ENCODE peak calls at places on chromosomes 3 and 15, in nine cellular contexts. One of them, this sample, is unnamed.

GRCh38 chr3:115709135-115709534 is 85.8 kb downstream of the GAP43 start:
- DNase-seq in CD4-positive, alpha-beta T cell: no peak
- DNase-seq in CD8-positive, alpha-beta memory T cell: no peak
- DNase-seq in A549: no peak
- DNase-seq in cardiac muscle cell: no peak
- DNase-seq in right cardiac atrium: no peak
- DNase-seq in Peyer's patch: no peak
- DNase-seq in H9: no peak
- DNase-seq in left ventricle myocardium inferior: no peak
- DNase-seq in this sample: no peak

GRCh38 chr3:194749631-194750271 is 64.1 kb downstream of the FAM43A start:
- DNase-seq in CD4-positive, alpha-beta T cell: no peak
- DNase-seq in CD8-positive, alpha-beta memory T cell: no peak
- DNase-seq in A549: no peak
- DNase-seq in cardiac muscle cell: peak; percentile 41
- DNase-seq in right cardiac atrium: no peak
- DNase-seq in Peyer's patch: no peak
- DNase-seq in H9: peak; percentile 29
- DNase-seq in left ventricle myocardium inferior: no peak
- DNase-seq in this sample: no peak

GRCh38 chr3:126126811-126127431 is 43.0 kb upstream of the SLC41A3 start:
- DNase-seq in CD4-positive, alpha-beta T cell: no peak
- DNase-seq in CD8-positive, alpha-beta memory T cell: no peak
- DNase-seq in A549: no peak
- DNase-seq in cardiac muscle cell: no peak
- DNase-seq in right cardiac atrium: peak; percentile 9
- DNase-seq in Peyer's patch: peak; percentile 39
- DNase-seq in H9: peak; percentile 23
- DNase-seq in left ventricle myocardium inferior: peak; percentile 10
- DNase-seq in this sample: no peak

GRCh38 chr3:185420762-185421161 is 57.8 kb downstream of the MAP3K13 start:
- DNase-seq in CD4-positive, alpha-beta T cell: no peak
- DNase-seq in CD8-positive, alpha-beta memory T cell: no peak
- DNase-seq in A549: no peak
- DNase-seq in cardiac muscle cell: no peak
- DNase-seq in right cardiac atrium: no peak
- DNase-seq in Peyer's patch: no peak
- DNase-seq in H9: no peak
- DNase-seq in left ventricle myocardium inferior: no peak
- DNase-seq in this sample: no peak

GRCh38 chr15:74783808-74784175 is 1.9 kb downstream of the CSK start:
- DNase-seq in CD4-positive, alpha-beta T cell: no peak
- DNase-seq in CD8-positive, alpha-beta memory T cell: no peak
- DNase-seq in A549: no peak
- DNase-seq in cardiac muscle cell: no peak
- DNase-seq in right cardiac atrium: no peak
- DNase-seq in Peyer's patch: no peak
- DNase-seq in H9: no peak
- DNase-seq in left ventricle myocardium inferior: no peak
- DNase-seq in this sample: no peak

GRCh38 chr3:124785966-124786365 is 55.7 kb downstream of the UMPS start:
- DNase-seq in CD4-positive, alpha-beta T cell: no peak
- DNase-seq in CD8-positive, alpha-beta memory T cell: no peak
- DNase-seq in A549: no peak
- DNase-seq in cardiac muscle cell: no peak
- DNase-seq in right cardiac atrium: no peak
- DNase-seq in Peyer's patch: no peak
- DNase-seq in H9: no peak
- DNase-seq in left ventricle myocardium inferior: no peak
- DNase-seq in this sample: no peak

GRCh38 chr3:193719735-193720134 is 126.7 kb downstream of the OPA1 start:
- DNase-seq in CD4-positive, alpha-beta T cell: no peak
- DNase-seq in CD8-positive, alpha-beta memory T cell: no peak
- DNase-seq in A549: no peak
- DNase-seq in cardiac muscle cell: peak; percentile 25
- DNase-seq in right cardiac atrium: no peak
- DNase-seq in Peyer's patch: no peak
- DNase-seq in H9: no peak
- DNase-seq in left ventricle myocardium inferior: no peak
- DNase-seq in this sample: no peak

GRCh38 chr3:162096874-162097273 is 600.3 kb downstream of the OTOL1 start:
- DNase-seq in CD4-positive, alpha-beta T cell: no peak
- DNase-seq in CD8-positive, alpha-beta memory T cell: no peak
- DNase-seq in A549: no peak
- DNase-seq in cardiac muscle cell: no peak
- DNase-seq in right cardiac atrium: no peak
- DNase-seq in Peyer's patch: no peak
- DNase-seq in H9: no peak
- DNase-seq in left ventricle myocardium inferior: no peak
- DNase-seq in this sample: no peak

GRCh38 chr3:100665230-100665629 is 44.1 kb upstream of the TFG start:
- DNase-seq in CD4-positive, alpha-beta T cell: no peak
- DNase-seq in CD8-positive, alpha-beta memory T cell: no peak
- DNase-seq in A549: no peak
- DNase-seq in cardiac muscle cell: no peak
- DNase-seq in right cardiac atrium: no peak
- DNase-seq in Peyer's patch: no peak
- DNase-seq in H9: no peak
- DNase-seq in left ventricle myocardium inferior: no peak
- DNase-seq in this sample: no peak

GRCh38 chr3:42351221-42351620 is 59.2 kb downstream of the LYZL4 start:
- DNase-seq in CD4-positive, alpha-beta T cell: no peak
- DNase-seq in CD8-positive, alpha-beta memory T cell: no peak
- DNase-seq in A549: no peak
- DNase-seq in cardiac muscle cell: no peak
- DNase-seq in right cardiac atrium: peak; percentile 44
- DNase-seq in Peyer's patch: no peak
- DNase-seq in H9: no peak
- DNase-seq in left ventricle myocardium inferior: no peak
- DNase-seq in this sample: no peak

GRCh38 chr3:168034152-168034928 is 61.4 kb downstream of the GOLIM4 start:
- DNase-seq in CD4-positive, alpha-beta T cell: no peak
- DNase-seq in CD8-positive, alpha-beta memory T cell: no peak
- DNase-seq in A549: no peak
- DNase-seq in cardiac muscle cell: peak; percentile 51
- DNase-seq in right cardiac atrium: no peak
- DNase-seq in Peyer's patch: no peak
- DNase-seq in H9: no peak
- DNase-seq in left ventricle myocardium inferior: no peak
- DNase-seq in this sample: no peak

GRCh38 chr3:129820587-129820986 is 72.9 kb downstream of the TMCC1 start:
- DNase-seq in CD4-positive, alpha-beta T cell: no peak
- DNase-seq in CD8-positive, alpha-beta memory T cell: no peak
- DNase-seq in A549: no peak
- DNase-seq in cardiac muscle cell: no peak
- DNase-seq in right cardiac atrium: no peak
- DNase-seq in Peyer's patch: no peak
- DNase-seq in H9: no peak
- DNase-seq in left ventricle myocardium inferior: no peak
- DNase-seq in this sample: no peak

DNA sequence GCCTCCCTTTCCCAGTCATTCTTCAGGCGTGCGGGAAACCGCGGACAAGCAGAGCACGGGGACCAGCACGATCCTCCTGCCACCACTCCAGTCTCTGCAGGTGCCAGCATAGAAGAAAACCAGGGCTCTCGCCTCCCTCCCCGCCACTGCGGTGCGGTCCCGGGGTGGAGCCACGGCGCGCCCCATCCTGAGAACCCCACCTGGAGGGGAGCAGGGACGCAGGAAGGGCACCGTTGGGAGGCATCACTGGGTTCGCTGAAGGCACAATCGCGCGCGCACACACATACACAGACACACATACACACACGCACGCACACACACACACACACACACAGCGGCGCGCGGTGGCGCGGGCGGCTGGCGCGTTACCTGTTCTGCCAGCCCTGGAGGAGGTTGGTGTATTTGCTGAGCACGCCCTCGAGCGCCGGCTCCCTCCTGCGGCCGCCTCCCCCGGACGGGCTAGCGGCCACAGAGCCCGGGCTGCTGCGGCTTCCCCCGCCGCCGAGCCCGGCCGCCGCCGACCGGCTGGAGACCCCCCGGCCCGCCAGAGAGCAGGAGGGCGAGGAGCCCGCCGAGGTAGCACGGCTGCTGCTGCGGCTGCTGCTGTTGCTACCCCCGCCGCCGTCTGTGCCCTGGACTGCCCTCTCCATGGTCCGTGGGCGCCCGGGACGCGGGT is 394 bp downstream of the OSBPL10 start:
- DNase-seq in CD4-positive, alpha-beta T cell: peak; percentile 35
- DNase-seq in CD8-positive, alpha-beta memory T cell: no peak
- DNase-seq in A549: peak; percentile 41
- DNase-seq in cardiac muscle cell: peak; percentile 54
- DNase-seq in right cardiac atrium: peak; percentile 75
- DNase-seq in Peyer's patch: peak; percentile 88
- DNase-seq in H9: peak; percentile 80
- DNase-seq in left ventricle myocardium inferior: peak; percentile 36
- DNase-seq in this sample: peak; percentile 56
- H3K27ac ChIP-seq in CD4-positive, alpha-beta T cell: no peak overlapping the region
- H3K27ac ChIP-seq in CD8-positive, alpha-beta memory T cell: no peak overlapping the region
- H3K27ac ChIP-seq in A549: peak overlapping the region; percentile 97
- H3K27ac ChIP-seq in cardiac muscle cell: no peak overlapping the region
- H3K27ac ChIP-seq in right cardiac atrium: peak overlapping the region; percentile 50
- H3K27ac ChIP-seq in Peyer's patch: peak overlapping the region; percentile 96
- H3K27ac ChIP-seq in H9: no peak overlapping the region
- H3K27ac ChIP-seq in left ventricle myocardium inferior: peak overlapping the region; percentile 88
- H3K27ac ChIP-seq in this sample: no peak overlapping the region

DNA sequence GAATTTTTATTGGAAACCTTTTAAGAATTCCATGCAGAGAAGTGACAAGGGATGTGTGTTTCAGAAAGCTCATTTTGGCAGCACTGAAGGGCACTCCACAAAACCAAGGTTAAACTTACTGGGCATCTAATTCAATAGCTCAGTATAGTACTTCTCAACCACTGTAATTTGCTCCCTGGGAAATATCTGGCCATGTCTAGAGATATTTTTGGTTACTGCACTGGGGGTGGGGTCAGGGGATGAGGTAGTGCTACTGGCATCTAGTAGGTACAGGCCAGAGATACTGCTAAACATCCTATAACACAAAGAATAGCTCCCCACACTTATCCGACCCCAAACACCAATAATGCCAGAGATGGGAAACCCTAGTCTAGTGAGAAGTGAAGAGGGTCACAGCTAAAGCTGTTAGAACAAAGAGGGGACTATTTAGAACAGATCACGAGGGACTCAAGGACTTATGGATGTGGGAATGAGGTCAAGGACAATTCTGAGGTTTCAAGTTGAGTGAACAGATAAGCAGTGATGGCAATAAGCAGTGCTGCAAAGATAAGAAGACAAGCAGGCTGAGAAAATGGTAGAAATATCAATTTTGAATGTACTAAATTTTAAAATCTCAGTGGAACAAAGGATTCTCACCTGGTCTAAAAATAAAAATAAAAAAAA is 3.2 kb downstream of the MRPL46 start:
- DNase-seq in CD4-positive, alpha-beta T cell: no peak
- DNase-seq in CD8-positive, alpha-beta memory T cell: no peak
- DNase-seq in A549: no peak
- DNase-seq in cardiac muscle cell: no peak
- DNase-seq in right cardiac atrium: no peak
- DNase-seq in Peyer's patch: no peak
- DNase-seq in H9: no peak
- DNase-seq in left ventricle myocardium inferior: no peak
- DNase-seq in this sample: no peak
- H3K27ac ChIP-seq in CD4-positive, alpha-beta T cell: no peak overlapping the region
- H3K27ac ChIP-seq in CD8-positive, alpha-beta memory T cell: no peak overlapping the region
- H3K27ac ChIP-seq in A549: no peak overlapping the region
- H3K27ac ChIP-seq in cardiac muscle cell: no peak overlapping the region
- H3K27ac ChIP-seq in right cardiac atrium: no peak overlapping the region
- H3K27ac ChIP-seq in Peyer's patch: no peak overlapping the region
- H3K27ac ChIP-seq in H9: no peak overlapping the region
- H3K27ac ChIP-seq in left ventricle myocardium inferior: peak overlapping the region; percentile 57
- H3K27ac ChIP-seq in this sample: no peak overlapping the region

GRCh38 chr3:67401911-67402310 is 252.5 kb downstream of the SUCLG2 start:
- DNase-seq in CD4-positive, alpha-beta T cell: no peak
- DNase-seq in CD8-positive, alpha-beta memory T cell: no peak
- DNase-seq in A549: no peak
- DNase-seq in cardiac muscle cell: no peak
- DNase-seq in right cardiac atrium: no peak
- DNase-seq in Peyer's patch: no peak
- DNase-seq in H9: no peak
- DNase-seq in left ventricle myocardium inferior: no peak
- DNase-seq in this sample: no peak
- H3K27ac ChIP-seq in CD4-positive, alpha-beta T cell: no peak overlapping the region
- H3K27ac ChIP-seq in CD8-positive, alpha-beta memory T cell: no peak overlapping the region
- H3K27ac ChIP-seq in A549: no peak overlapping the region
- H3K27ac ChIP-seq in cardiac muscle cell: no peak overlapping the region
- H3K27ac ChIP-seq in right cardiac atrium: no peak overlapping the region
- H3K27ac ChIP-seq in Peyer's patch: no peak overlapping the region
- H3K27ac ChIP-seq in H9: no peak overlapping the region
- H3K27ac ChIP-seq in left ventricle myocardium inferior: no peak overlapping the region
- H3K27ac ChIP-seq in this sample: no peak overlapping the region

DNA sequence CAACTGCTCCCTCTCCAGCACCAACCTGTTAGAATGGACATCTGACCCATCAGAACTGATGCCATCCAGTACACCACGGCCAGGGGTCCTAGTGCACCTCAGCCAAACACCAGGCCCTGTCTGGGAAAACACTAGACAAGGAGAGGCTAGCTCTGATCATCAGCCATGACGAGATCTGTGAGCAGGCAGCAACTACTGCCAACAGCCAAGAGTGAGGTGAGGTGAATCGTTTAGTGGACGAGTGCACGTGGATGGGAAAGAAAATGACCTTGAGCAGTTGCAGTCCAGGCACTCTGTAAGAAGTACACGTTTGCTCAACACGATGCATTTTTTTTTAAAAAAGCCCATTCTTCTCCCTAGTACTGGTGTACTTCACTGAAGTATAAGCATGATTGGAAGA is 5.6 kb downstream of the ST8SIA2 start:
- DNase-seq in CD4-positive, alpha-beta T cell: no peak
- DNase-seq in CD8-positive, alpha-beta memory T cell: no peak
- DNase-seq in A549: no peak
- DNase-seq in cardiac muscle cell: no peak
- DNase-seq in right cardiac atrium: no peak
- DNase-seq in Peyer's patch: no peak
- DNase-seq in H9: no peak
- DNase-seq in left ventricle myocardium inferior: no peak
- DNase-seq in this sample: no peak
- H3K27ac ChIP-seq in CD4-positive, alpha-beta T cell: no peak overlapping the region
- H3K27ac ChIP-seq in CD8-positive, alpha-beta memory T cell: no peak overlapping the region
- H3K27ac ChIP-seq in A549: no peak overlapping the region
- H3K27ac ChIP-seq in cardiac muscle cell: no peak overlapping the region
- H3K27ac ChIP-seq in right cardiac atrium: no peak overlapping the region
- H3K27ac ChIP-seq in Peyer's patch: no peak overlapping the region
- H3K27ac ChIP-seq in H9: no peak overlapping the region
- H3K27ac ChIP-seq in left ventricle myocardium inferior: no peak overlapping the region
- H3K27ac ChIP-seq in this sample: no peak overlapping the region